ENCODE peak calls at places on chromosomes 1 and 21, in ten cellular contexts. M, C, H, R, P, J, A, Y, N and O are unnamed samples.

GRCh38 chr1:222301653-222302052 is 246.3 kb downstream of the HHIPL2 start:
- DNase-seq in A (no peak), M (no peak), R (no peak), N (no peak), Y (no peak), P (no peak), H (no peak), C (no peak), J (no peak), O (no peak)

GRCh38 chr1:91148641-91149069 is 126.8 kb upstream of the ZNF644 start:
- DNase-seq in Y (no peak), H (no peak), N (no peak), R (no peak), J (no peak), C (no peak), P (no peak), A (no peak), M (no peak), O (peak)

GRCh38 chr1:78651247-78651646 is 1.6 kb downstream of the IFI44 start:
- DNase-seq in H (peak), Y (no peak), R (no peak), C (no peak), J (peak), M (peak), A (no peak), N (no peak), P (no peak), O (no peak)

GRCh38 chr1:39842030-39842678 is 41.1 kb downstream of the TRIT1 start:
- DNase-seq in C (no peak), P (no peak), Y (no peak), A (no peak), M (no peak), R (no peak), H (no peak), J (no peak), N (no peak), O (no peak)

GRCh38 chr21:45973475-45974072 is 8.0 kb upstream of the COL6A1 start:
- DNase-seq in N (no peak), C (peak), M (peak), Y (peak), P (no peak), A (peak), H (peak), J (peak), R (peak), O (peak)

GRCh38 chr1:177082855-177083741 is 81.4 kb downstream of the ASTN1 start:
- DNase-seq in C (no peak), P (no peak), N (no peak), Y (no peak), M (no peak), R (no peak), H (no peak), A (no peak), J (no peak), O (no peak)

GRCh38 chr1:247077234-247077633 is 1.4 kb downstream of the ZNF670 start:
- DNase-seq in H (no peak), R (no peak), Y (no peak), N (no peak), J (no peak), P (no peak), C (no peak), M (peak), A (no peak), O (no peak)

GRCh38 chr1:33456302-33456886 is 16.1 kb upstream of the ZSCAN20 start:
- DNase-seq in H (peak), Y (no peak), C (peak), N (no peak), M (no peak), A (no peak), J (no peak), R (no peak), P (no peak), O (no peak)

GRCh38 chr1:79043506-79043905 is 37.0 kb upstream of the ADGRL4 start:
- DNase-seq in R (no peak), J (no peak), M (no peak), H (no peak), N (no peak), P (no peak), A (no peak), Y (no peak), C (no peak), O (no peak)

GRCh38 chr21:15140321-15141019 is 75.7 kb upstream of the NRIP1 start:
- DNase-seq in Y (no peak), J (no peak), P (no peak), H (no peak), C (peak), M (no peak), A (no peak), R (no peak), N (no peak), O (no peak)

GRCh38 chr1:85544689-85545203 is 35.8 kb upstream of the CCN1 start:
- DNase-seq in C (no peak), A (no peak), Y (no peak), P (no peak), R (no peak), M (no peak), N (no peak), H (no peak), J (no peak), O (no peak)

GRCh38 chr1:16180291-16180824 is 24.5 kb upstream of the EPHA2 start:
- DNase-seq in A (no peak), J (no peak), H (no peak), Y (no peak), M (no peak), P (no peak), N (no peak), R (no peak), C (no peak), O (no peak)

GRCh38 chr1:168893359-168893791 is 164.4 kb upstream of the DPT start:
- DNase-seq in J (no peak), N (no peak), P (no peak), Y (no peak), M (no peak), A (no peak), R (no peak), C (no peak), H (peak), O (no peak)

GRCh38 chr21:26969971-26970725 is 3.3 kb upstream of the ADAMTS5 start:
- DNase-seq in P (no peak), Y (no peak), A (no peak), R (no peak), C (no peak), J (no peak), N (no peak), H (no peak), M (no peak), O (no peak)

GRCh38 chr1:55636691-55637090 is 421.5 kb upstream of the USP24 start:
- DNase-seq in N (no peak), Y (no peak), P (no peak), M (no peak), A (no peak), R (no peak), J (no peak), C (no peak), H (no peak), O (no peak)

GRCh38 chr1:245180496-245180895 is 25.7 kb downstream of the KIF26B start:
- DNase-seq in H (no peak), Y (no peak), M (peak), R (no peak), J (peak), P (no peak), N (no peak), A (no peak), C (no peak), O (peak)

GRCh38 chr1:54997711-54997986 is 1.1 kb upstream of the BSND start:
- DNase-seq in H (no peak), N (no peak), J (no peak), C (no peak), P (no peak), M (no peak), Y (no peak), A (no peak), R (no peak), O (no peak)